ENCODE peak calls at places on chromosomes 4 and X, in ten cellular contexts. J, E, Y, B, A, D, L, P, H and G are unnamed samples.

GRCh38 chrX:136711147-136711546 is 63.2 kb downstream of the CD40LG start:
- DNase-seq in H (peak; percentile 16), D (no peak), E (no peak), A (peak; percentile 33), J (peak; percentile 59), P (no peak), Y (no peak), L (no peak), B (no peak), G (no peak)

GRCh38 chr4:302381-302780 is 2.9 kb downstream of the ZNF732 start:
- DNase-seq in E (no peak), L (no peak), D (no peak), A (no peak), B (no peak), P (no peak), H (no peak), J (no peak), Y (no peak), G (no peak)

GRCh38 chr4:107379054-107379869 is 340.8 kb downstream of the PAPSS1 start:
- DNase-seq in L (peak; percentile 4), H (no peak), A (no peak), P (no peak), J (no peak), D (no peak), B (no peak), E (no peak), Y (no peak), G (no peak)

GRCh38 chr4:648579-649292 is 23.4 kb downstream of the PDE6B start:
- DNase-seq in D (no peak), Y (no peak), L (no peak), J (no peak), H (no peak), P (no peak), E (no peak), A (no peak), B (no peak), G (no peak)

GRCh38 chr4:184330008-184330400 is 112.3 kb upstream of the ENPP6 start:
- DNase-seq in L (no peak), A (no peak), E (no peak), D (no peak), Y (no peak), P (no peak), J (no peak), H (no peak), B (no peak), G (no peak)

GRCh38 chrX:68252664-68253063 is 180.6 kb downstream of the OPHN1 start:
- DNase-seq in L (no peak), P (no peak), H (no peak), Y (no peak), E (no peak), B (no peak), D (no peak), J (no peak), A (no peak), G (no peak)

GRCh38 chr4:123580981-123581664 is 184.5 kb downstream of the SPRY1 start:
- DNase-seq in P (no peak), H (no peak), A (no peak), B (peak; percentile 22), L (no peak), J (no peak), E (no peak), Y (no peak), D (no peak), G (no peak)

GRCh38 chrX:64580035-64580434 is 184.8 kb upstream of the MTMR8 start:
- DNase-seq in B (no peak), L (no peak), D (no peak), P (no peak), A (no peak), H (no peak), Y (no peak), J (no peak), E (no peak), G (no peak)

GRCh38 chr4:5890063-5890727 is 2.7 kb downstream of the CRMP1 start:
- DNase-seq in L (no peak), B (peak; percentile 82), E (no peak), J (no peak), A (no peak), P (no peak), Y (no peak), D (no peak), H (peak; percentile 42), G (no peak)

GRCh38 chrX:45758319-45758718 is 557.6 kb upstream of the DIPK2B start:
- DNase-seq in L (peak; percentile 84), P (no peak), B (no peak), E (peak; percentile 67), D (peak; percentile 91), A (peak; percentile 87), H (no peak), Y (peak; percentile 52), J (peak; percentile 71), G (peak; percentile 2)

GRCh38 chrX:108091878-108092291 is 307 bp downstream of the ATG4A start:
- DNase-seq in J (peak; percentile 23), H (no peak), D (no peak), A (no peak), E (no peak), P (peak; percentile 1), Y (peak; percentile 33), L (no peak), B (peak; percentile 40), G (no peak)

GRCh38 chr4:120066182-120066524 is 495 bp downstream of the MAD2L1 start:
- DNase-seq in A (no peak), H (no peak), J (peak; percentile 73), P (no peak), E (peak; percentile 84), D (peak; percentile 70), B (peak; percentile 44), Y (no peak), L (no peak), G (no peak)

GRCh38 chrX:136166221-136166855 is 19.0 kb downstream of the FHL1 start:
- DNase-seq in H (no peak), Y (no peak), B (peak; percentile 23), L (peak; percentile 17), P (no peak), D (no peak), A (no peak), J (no peak), E (no peak), G (no peak)

GRCh38 chrX:80721186-80721585 is 88.5 kb downstream of the BRWD3 start:
- DNase-seq in H (no peak), E (no peak), D (no peak), B (no peak), L (no peak), A (no peak), J (no peak), Y (no peak), P (no peak), G (no peak)

GRCh38 chrX:98523521-98523920 is 1639.8 kb downstream of the RPA4 start:
- DNase-seq in L (no peak), D (no peak), A (no peak), H (no peak), Y (no peak), E (no peak), J (no peak), P (no peak), B (no peak), G (no peak)

GRCh38 chr4:67751260-67751659 is 2.9 kb downstream of the GNRHR start:
- DNase-seq in J (no peak), E (no peak), L (no peak), B (no peak), A (no peak), H (no peak), D (no peak), Y (no peak), P (no peak), G (no peak)

GRCh38 chr4:5976431-5976830 is 41.8 kb downstream of the C4orf50 start:
- DNase-seq in E (no peak), A (no peak), D (peak; percentile 44), P (no peak), B (no peak), Y (no peak), H (no peak), J (no peak), L (no peak), G (no peak)

GRCh38 chr4:118346495-118346894 is 6.3 kb downstream of the PRSS12 start:
- DNase-seq in H (no peak), Y (no peak), B (no peak), J (no peak), D (no peak), E (no peak), A (no peak), P (no peak), L (no peak), G (no peak)

GRCh38 chr4:168605411-168605810 is 108.6 kb downstream of the PALLD start:
- DNase-seq in Y (no peak), P (no peak), H (no peak), B (no peak), L (no peak), A (peak; percentile 67), J (no peak), D (no peak), E (no peak), G (no peak)

GRCh38 chrX:100373673-100374072 is 36.4 kb downstream of the PCDH19 start:
- DNase-seq in Y (no peak), H (no peak), D (no peak), A (no peak), L (no peak), B (no peak), P (no peak), J (no peak), E (no peak), G (no peak)

GRCh38 chr4:37960679-37961078 is 481 bp downstream of the PTTG2 start:
- DNase-seq in L (no peak), D (no peak), B (no peak), Y (no peak), E (no peak), J (no peak), P (no peak), H (no peak), A (no peak), G (no peak)